ENCODE peak calls at places on chromosomes 3 and 15, in seven cellular contexts. One of them, this sample, is unnamed.

GRCh38 chr15:34023932-34024331 is 15.1 kb downstream of the AVEN start:
- DNase-seq in GM12878: no peak
- DNase-seq in left ventricle myocardium inferior: no peak
- DNase-seq in body of pancreas: no peak
- DNase-seq in gastrocnemius medialis: no peak
- DNase-seq in prostate gland: no peak
- DNase-seq in cardiac fibroblast: peak; percentile 36
- DNase-seq in this sample: no peak

GRCh38 chr3:119776304-119776703 is 5.6 kb upstream of the NR1I2 start:
- DNase-seq in GM12878: no peak
- DNase-seq in left ventricle myocardium inferior: no peak
- DNase-seq in body of pancreas: no peak
- DNase-seq in gastrocnemius medialis: no peak
- DNase-seq in prostate gland: no peak
- DNase-seq in cardiac fibroblast: no peak
- DNase-seq in this sample: no peak

GRCh38 chr3:43499256-43499655 is 122.6 kb downstream of the ANO10 start:
- DNase-seq in GM12878: no peak
- DNase-seq in left ventricle myocardium inferior: no peak
- DNase-seq in body of pancreas: no peak
- DNase-seq in gastrocnemius medialis: no peak
- DNase-seq in prostate gland: no peak
- DNase-seq in cardiac fibroblast: no peak
- DNase-seq in this sample: no peak

GRCh38 chr15:68300115-68300940 is 22.8 kb downstream of the FEM1B start:
- DNase-seq in GM12878: no peak
- DNase-seq in left ventricle myocardium inferior: no peak
- DNase-seq in body of pancreas: no peak
- DNase-seq in gastrocnemius medialis: no peak
- DNase-seq in prostate gland: no peak
- DNase-seq in cardiac fibroblast: no peak
- DNase-seq in this sample: no peak

GRCh38 chr3:171883257-171883892 is 40.2 kb downstream of the TMEM212 start:
- DNase-seq in GM12878: no peak
- DNase-seq in left ventricle myocardium inferior: no peak
- DNase-seq in body of pancreas: no peak
- DNase-seq in gastrocnemius medialis: no peak
- DNase-seq in prostate gland: no peak
- DNase-seq in cardiac fibroblast: no peak
- DNase-seq in this sample: no peak

GRCh38 chr3:5051772-5052171 is 70.3 kb upstream of the ARL8B start:
- DNase-seq in GM12878: peak; percentile 35
- DNase-seq in left ventricle myocardium inferior: no peak
- DNase-seq in body of pancreas: no peak
- DNase-seq in gastrocnemius medialis: peak; percentile 91
- DNase-seq in prostate gland: no peak
- DNase-seq in cardiac fibroblast: no peak
- DNase-seq in this sample: no peak

GRCh38 chr3:179452166-179452544 is 885 bp upstream of the GNB4 start:
- DNase-seq in GM12878: no peak
- DNase-seq in left ventricle myocardium inferior: no peak
- DNase-seq in body of pancreas: no peak
- DNase-seq in gastrocnemius medialis: no peak
- DNase-seq in prostate gland: no peak
- DNase-seq in cardiac fibroblast: peak; percentile 81
- DNase-seq in this sample: no peak

GRCh38 chr15:57911247-57911646 is 154.3 kb downstream of the ALDH1A2 start:
- DNase-seq in GM12878: no peak
- DNase-seq in left ventricle myocardium inferior: peak; percentile 48
- DNase-seq in body of pancreas: no peak
- DNase-seq in gastrocnemius medialis: no peak
- DNase-seq in prostate gland: no peak
- DNase-seq in cardiac fibroblast: peak; percentile 15
- DNase-seq in this sample: no peak

GRCh38 chr15:98682992-98683701 is 34.8 kb downstream of the IGF1R start:
- DNase-seq in GM12878: no peak
- DNase-seq in left ventricle myocardium inferior: no peak
- DNase-seq in body of pancreas: no peak
- DNase-seq in gastrocnemius medialis: no peak
- DNase-seq in prostate gland: peak; percentile 40
- DNase-seq in cardiac fibroblast: peak; percentile 37
- DNase-seq in this sample: no peak

GRCh38 chr3:70811880-70812279 is 499.4 kb upstream of the MDFIC2 start:
- DNase-seq in GM12878: no peak
- DNase-seq in left ventricle myocardium inferior: no peak
- DNase-seq in body of pancreas: no peak
- DNase-seq in gastrocnemius medialis: peak; percentile 32
- DNase-seq in prostate gland: no peak
- DNase-seq in cardiac fibroblast: peak; percentile 89
- DNase-seq in this sample: no peak

GRCh38 chr15:39874890-39875549 is 45.0 kb downstream of the GPR176 start:
- DNase-seq in GM12878: no peak
- DNase-seq in left ventricle myocardium inferior: no peak
- DNase-seq in body of pancreas: peak; percentile 49
- DNase-seq in gastrocnemius medialis: no peak
- DNase-seq in prostate gland: no peak
- DNase-seq in cardiac fibroblast: peak; percentile 72
- DNase-seq in this sample: no peak

GRCh38 chr15:98649996-98650870 is 1.9 kb downstream of the IGF1R start:
- DNase-seq in GM12878: no peak
- DNase-seq in left ventricle myocardium inferior: peak; percentile 54
- DNase-seq in body of pancreas: peak; percentile 53
- DNase-seq in gastrocnemius medialis: no peak
- DNase-seq in prostate gland: peak; percentile 25
- DNase-seq in cardiac fibroblast: peak; percentile 38
- DNase-seq in this sample: peak; percentile 40

GRCh38 chr3:177337548-177338331 is 140.5 kb upstream of the TBL1XR1 start:
- DNase-seq in GM12878: peak; percentile 87
- DNase-seq in left ventricle myocardium inferior: no peak
- DNase-seq in body of pancreas: no peak
- DNase-seq in gastrocnemius medialis: no peak
- DNase-seq in prostate gland: no peak
- DNase-seq in cardiac fibroblast: peak; percentile 95
- DNase-seq in this sample: no peak

GRCh38 chr3:87350367-87351199 is 74.2 kb upstream of the POU1F1 start:
- DNase-seq in GM12878: no peak
- DNase-seq in left ventricle myocardium inferior: no peak
- DNase-seq in body of pancreas: no peak
- DNase-seq in gastrocnemius medialis: no peak
- DNase-seq in prostate gland: peak; percentile 24
- DNase-seq in cardiac fibroblast: peak; percentile 71
- DNase-seq in this sample: no peak

GRCh38 chr15:43484455-43484854 is 8.5 kb downstream of the TP53BP1 start:
- DNase-seq in GM12878: no peak
- DNase-seq in left ventricle myocardium inferior: no peak
- DNase-seq in body of pancreas: no peak
- DNase-seq in gastrocnemius medialis: no peak
- DNase-seq in prostate gland: no peak
- DNase-seq in cardiac fibroblast: peak; percentile 15
- DNase-seq in this sample: no peak

GRCh38 chr15:65196637-65197336 is 11.6 kb upstream of the CLPX start:
- DNase-seq in GM12878: no peak
- DNase-seq in left ventricle myocardium inferior: no peak
- DNase-seq in body of pancreas: no peak
- DNase-seq in gastrocnemius medialis: no peak
- DNase-seq in prostate gland: no peak
- DNase-seq in cardiac fibroblast: no peak
- DNase-seq in this sample: no peak

GRCh38 chr3:24495334-24495994 is 814 bp upstream of the THRB start:
- DNase-seq in GM12878: no peak
- DNase-seq in left ventricle myocardium inferior: peak; percentile 41
- DNase-seq in body of pancreas: peak; percentile 73
- DNase-seq in gastrocnemius medialis: peak; percentile 44
- DNase-seq in prostate gland: peak; percentile 56
- DNase-seq in cardiac fibroblast: no peak
- DNase-seq in this sample: peak; percentile 73
- TF ChIP-seq CTCF in GM12878: no peak
- TF ChIP-seq CTCF in left ventricle myocardium inferior: peak; percentile 32
- TF ChIP-seq CTCF in body of pancreas: peak; percentile 22
- TF ChIP-seq CTCF in gastrocnemius medialis: no peak
- TF ChIP-seq CTCF in prostate gland: no peak
- TF ChIP-seq CTCF in cardiac fibroblast: no peak
- TF ChIP-seq CTCF in this sample: no peak

GRCh38 chr3:136958931-136959330 is 1.1 kb downstream of the IL20RB start:
- DNase-seq in GM12878: no peak
- DNase-seq in left ventricle myocardium inferior: no peak
- DNase-seq in body of pancreas: no peak
- DNase-seq in gastrocnemius medialis: no peak
- DNase-seq in prostate gland: no peak
- DNase-seq in cardiac fibroblast: no peak
- DNase-seq in this sample: no peak
- H3K4me3 ChIP-seq in GM12878: no peak overlapping the region
- H3K4me3 ChIP-seq in left ventricle myocardium inferior: no peak overlapping the region
- H3K4me3 ChIP-seq in body of pancreas: no peak overlapping the region
- H3K4me3 ChIP-seq in gastrocnemius medialis: no peak overlapping the region
- H3K4me3 ChIP-seq in prostate gland: no peak overlapping the region
- H3K4me3 ChIP-seq in cardiac fibroblast: no peak overlapping the region
- H3K4me3 ChIP-seq in this sample: no peak overlapping the region

GRCh38 chr3:189049458-189050231 is 122.1 kb upstream of the TPRG1 start:
- DNase-seq in GM12878: no peak
- DNase-seq in left ventricle myocardium inferior: no peak
- DNase-seq in body of pancreas: no peak
- DNase-seq in gastrocnemius medialis: no peak
- DNase-seq in prostate gland: no peak
- DNase-seq in cardiac fibroblast: peak; percentile 3
- DNase-seq in this sample: no peak
- TF ChIP-seq CTCF in GM12878: peak; percentile 13
- TF ChIP-seq CTCF in left ventricle myocardium inferior: no peak
- TF ChIP-seq CTCF in body of pancreas: no peak
- TF ChIP-seq CTCF in gastrocnemius medialis: no peak
- TF ChIP-seq CTCF in prostate gland: no peak
- TF ChIP-seq CTCF in cardiac fibroblast: peak; percentile 19
- TF ChIP-seq CTCF in this sample: no peak

GRCh38 chr15:40904552-40905201 is 10.4 kb downstream of the VPS18 start:
- DNase-seq in GM12878: no peak
- DNase-seq in left ventricle myocardium inferior: no peak
- DNase-seq in body of pancreas: no peak
- DNase-seq in gastrocnemius medialis: no peak
- DNase-seq in prostate gland: no peak
- DNase-seq in cardiac fibroblast: no peak
- DNase-seq in this sample: no peak

GRCh38 chr15:40906947-40907802 is 12.9 kb downstream of the VPS18 start:
- DNase-seq in GM12878: no peak
- DNase-seq in left ventricle myocardium inferior: peak; percentile 64
- DNase-seq in body of pancreas: peak; percentile 43
- DNase-seq in gastrocnemius medialis: peak; percentile 40
- DNase-seq in prostate gland: no peak
- DNase-seq in cardiac fibroblast: no peak
- DNase-seq in this sample: peak; percentile 69

GRCh38 chr15:40908095-40908494 is 13.8 kb downstream of the VPS18 start:
- DNase-seq in GM12878: no peak
- DNase-seq in left ventricle myocardium inferior: no peak
- DNase-seq in body of pancreas: no peak
- DNase-seq in gastrocnemius medialis: no peak
- DNase-seq in prostate gland: no peak
- DNase-seq in cardiac fibroblast: no peak
- DNase-seq in this sample: no peak

GRCh38 chr15:40902605-40903561 is 8.6 kb downstream of the VPS18 start:
- DNase-seq in GM12878: no peak
- DNase-seq in left ventricle myocardium inferior: peak; percentile 48
- DNase-seq in body of pancreas: no peak
- DNase-seq in gastrocnemius medialis: no peak
- DNase-seq in prostate gland: no peak
- DNase-seq in cardiac fibroblast: peak; percentile 28
- DNase-seq in this sample: peak; percentile 78

GRCh38 chr15:40906101-40906946 is 12.1 kb downstream of the VPS18 start:
- DNase-seq in GM12878: no peak
- DNase-seq in left ventricle myocardium inferior: peak; percentile 87
- DNase-seq in body of pancreas: peak; percentile 88
- DNase-seq in gastrocnemius medialis: peak; percentile 88
- DNase-seq in prostate gland: peak; percentile 83
- DNase-seq in cardiac fibroblast: peak; percentile 89
- DNase-seq in this sample: peak; percentile 94
- H3K4me3 ChIP-seq in GM12878: peak overlapping the region; percentile 60
- H3K4me3 ChIP-seq in left ventricle myocardium inferior: peak overlapping the region; percentile 67
- H3K4me3 ChIP-seq in body of pancreas: no peak overlapping the region
- H3K4me3 ChIP-seq in gastrocnemius medialis: peak overlapping the region; percentile 56
- H3K4me3 ChIP-seq in prostate gland: peak overlapping the region; percentile 33
- H3K4me3 ChIP-seq in cardiac fibroblast: peak overlapping the region; percentile 43
- H3K4me3 ChIP-seq in this sample: peak overlapping the region; percentile 38

GRCh38 chr3:142931222-142931621 is 32.3 kb downstream of the PAQR9 start:
- DNase-seq in GM12878: no peak
- DNase-seq in left ventricle myocardium inferior: no peak
- DNase-seq in body of pancreas: no peak
- DNase-seq in gastrocnemius medialis: no peak
- DNase-seq in prostate gland: no peak
- DNase-seq in cardiac fibroblast: no peak
- DNase-seq in this sample: no peak

GRCh38 chr3:142929890-142930289 is 33.6 kb downstream of the PAQR9 start:
- DNase-seq in GM12878: no peak
- DNase-seq in left ventricle myocardium inferior: no peak
- DNase-seq in body of pancreas: no peak
- DNase-seq in gastrocnemius medialis: no peak
- DNase-seq in prostate gland: no peak
- DNase-seq in cardiac fibroblast: no peak
- DNase-seq in this sample: no peak

GRCh38 chr3:142930510-142930909 is 33.0 kb downstream of the PAQR9 start:
- DNase-seq in GM12878: no peak
- DNase-seq in left ventricle myocardium inferior: no peak
- DNase-seq in body of pancreas: no peak
- DNase-seq in gastrocnemius medialis: no peak
- DNase-seq in prostate gland: no peak
- DNase-seq in cardiac fibroblast: peak; percentile 27
- DNase-seq in this sample: no peak

GRCh38 chr3:142926368-142926944 is 37.0 kb downstream of the PAQR9 start:
- DNase-seq in GM12878: no peak
- DNase-seq in left ventricle myocardium inferior: no peak
- DNase-seq in body of pancreas: no peak
- DNase-seq in gastrocnemius medialis: no peak
- DNase-seq in prostate gland: no peak
- DNase-seq in cardiac fibroblast: no peak
- DNase-seq in this sample: no peak

DNA sequence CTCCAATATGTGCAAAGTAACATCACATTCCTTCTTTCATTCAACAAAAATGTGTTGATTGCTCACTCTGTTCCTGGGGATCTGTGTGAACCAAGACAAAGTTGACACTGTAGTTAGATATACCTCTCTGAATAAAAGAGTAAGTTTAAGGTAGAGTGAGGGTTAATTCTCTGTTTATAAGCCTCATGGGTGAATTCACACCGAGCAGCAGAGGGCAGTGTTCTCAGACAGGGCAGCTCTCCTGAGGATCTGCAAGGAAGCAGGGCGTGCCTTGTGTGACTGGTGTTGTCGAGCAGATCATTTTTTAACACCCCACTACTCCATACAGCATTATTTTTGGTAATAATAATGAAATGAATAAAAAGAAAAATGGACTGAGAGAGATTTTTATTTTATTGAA is 34.4 kb downstream of the PAQR9 start:
- DNase-seq in GM12878: no peak
- DNase-seq in left ventricle myocardium inferior: peak; percentile 22
- DNase-seq in body of pancreas: peak; percentile 55
- DNase-seq in gastrocnemius medialis: peak; percentile 24
- DNase-seq in prostate gland: no peak
- DNase-seq in cardiac fibroblast: peak; percentile 66
- DNase-seq in this sample: peak; percentile 84
- TF ChIP-seq CTCF in GM12878: peak; percentile 63
- TF ChIP-seq CTCF in left ventricle myocardium inferior: peak; percentile 61
- TF ChIP-seq CTCF in body of pancreas: peak; percentile 24
- TF ChIP-seq CTCF in gastrocnemius medialis: peak; percentile 63
- TF ChIP-seq CTCF in prostate gland: no peak
- TF ChIP-seq CTCF in cardiac fibroblast: peak; percentile 63
- TF ChIP-seq CTCF in this sample: peak; percentile 77

GRCh38 chr3:125212509-125213372 is at the start of gene SLC12A8:
- DNase-seq in GM12878: no peak
- DNase-seq in left ventricle myocardium inferior: no peak
- DNase-seq in body of pancreas: peak; percentile 54
- DNase-seq in gastrocnemius medialis: no peak
- DNase-seq in prostate gland: no peak
- DNase-seq in cardiac fibroblast: no peak
- DNase-seq in this sample: peak; percentile 67
- H3K4me3 ChIP-seq in GM12878: peak within 1 kb of the TSS; percentile 59
- H3K4me3 ChIP-seq in left ventricle myocardium inferior: peak within 1 kb of the TSS; percentile 70
- H3K4me3 ChIP-seq in body of pancreas: peak within 1 kb of the TSS; percentile 55
- H3K4me3 ChIP-seq in gastrocnemius medialis: peak within 1 kb of the TSS; percentile 48
- H3K4me3 ChIP-seq in prostate gland: peak within 1 kb of the TSS; percentile 52
- H3K4me3 ChIP-seq in cardiac fibroblast: peak within 1 kb of the TSS; percentile 51
- H3K4me3 ChIP-seq in this sample: peak within 1 kb of the TSS; percentile 56